ENCODE peak calls at places on chromosomes 12 and 14, in eight cellular contexts. One of them, this sample, is unnamed.

GRCh38 chr12:111222027-111222414 is 146.9 kb downstream of the PHETA1 start:
- DNase-seq in fibroblast of villous mesenchyme: no peak
- DNase-seq in cardiac muscle cell: no peak
- DNase-seq in brain microvascular endothelial cell: no peak
- DNase-seq in lung: no peak
- DNase-seq in colonic mucosa: no peak
- DNase-seq in stomach: no peak
- DNase-seq in psoas muscle: no peak
- DNase-seq in this sample: no peak

GRCh38 chr12:95218852-95219171 is 1.2 kb downstream of the VEZT start:
- DNase-seq in cardiac muscle cell: no peak
- DNase-seq in fibroblast of villous mesenchyme: peak; percentile 31
- DNase-seq in psoas muscle: no peak
- DNase-seq in brain microvascular endothelial cell: no peak
- DNase-seq in lung: no peak
- DNase-seq in stomach: no peak
- DNase-seq in colonic mucosa: peak; percentile 56
- DNase-seq in this sample: no peak

GRCh38 chr14:105067140-105067968 is 2.1 kb upstream of the GPR132 start:
- DNase-seq in fibroblast of villous mesenchyme: no peak
- DNase-seq in cardiac muscle cell: no peak
- DNase-seq in psoas muscle: no peak
- DNase-seq in brain microvascular endothelial cell: peak; percentile 43
- DNase-seq in colonic mucosa: no peak
- DNase-seq in lung: no peak
- DNase-seq in stomach: no peak
- DNase-seq in this sample: no peak

GRCh38 chr14:24705840-24706239 is 71.8 kb upstream of the GZMB start:
- DNase-seq in fibroblast of villous mesenchyme: no peak
- DNase-seq in colonic mucosa: no peak
- DNase-seq in cardiac muscle cell: no peak
- DNase-seq in stomach: no peak
- DNase-seq in psoas muscle: no peak
- DNase-seq in lung: no peak
- DNase-seq in brain microvascular endothelial cell: no peak
- DNase-seq in this sample: no peak

GRCh38 chr12:24770334-24770733 is 178.6 kb downstream of the BCAT1 start:
- DNase-seq in colonic mucosa: no peak
- DNase-seq in psoas muscle: no peak
- DNase-seq in fibroblast of villous mesenchyme: peak; percentile 75
- DNase-seq in cardiac muscle cell: peak; percentile 62
- DNase-seq in brain microvascular endothelial cell: no peak
- DNase-seq in lung: no peak
- DNase-seq in stomach: no peak
- DNase-seq in this sample: no peak

GRCh38 chr14:53338192-53338591 is 185.1 kb upstream of the DDHD1 start:
- DNase-seq in fibroblast of villous mesenchyme: peak; percentile 33
- DNase-seq in stomach: no peak
- DNase-seq in lung: no peak
- DNase-seq in cardiac muscle cell: peak; percentile 46
- DNase-seq in colonic mucosa: no peak
- DNase-seq in psoas muscle: no peak
- DNase-seq in brain microvascular endothelial cell: peak; percentile 58
- DNase-seq in this sample: no peak

GRCh38 chr12:668092-668481 is 4.8 kb upstream of the NINJ2 start:
- DNase-seq in lung: no peak
- DNase-seq in psoas muscle: no peak
- DNase-seq in colonic mucosa: no peak
- DNase-seq in brain microvascular endothelial cell: no peak
- DNase-seq in stomach: no peak
- DNase-seq in cardiac muscle cell: no peak
- DNase-seq in fibroblast of villous mesenchyme: no peak
- DNase-seq in this sample: peak; percentile 43

GRCh38 chr12:109701064-109701463 is 12.6 kb upstream of the FAM222A start:
- DNase-seq in psoas muscle: no peak
- DNase-seq in cardiac muscle cell: no peak
- DNase-seq in brain microvascular endothelial cell: no peak
- DNase-seq in colonic mucosa: no peak
- DNase-seq in fibroblast of villous mesenchyme: no peak
- DNase-seq in stomach: no peak
- DNase-seq in lung: no peak
- DNase-seq in this sample: no peak

GRCh38 chr12:62400135-62400534 is 66.5 kb upstream of the MON2 start:
- DNase-seq in stomach: no peak
- DNase-seq in psoas muscle: no peak
- DNase-seq in colonic mucosa: no peak
- DNase-seq in brain microvascular endothelial cell: no peak
- DNase-seq in fibroblast of villous mesenchyme: no peak
- DNase-seq in lung: no peak
- DNase-seq in cardiac muscle cell: no peak
- DNase-seq in this sample: no peak

GRCh38 chr14:35352274-35353233 is 52.0 kb downstream of the NFKBIA start:
- DNase-seq in stomach: no peak
- DNase-seq in psoas muscle: no peak
- DNase-seq in fibroblast of villous mesenchyme: no peak
- DNase-seq in colonic mucosa: no peak
- DNase-seq in lung: no peak
- DNase-seq in brain microvascular endothelial cell: no peak
- DNase-seq in cardiac muscle cell: no peak
- DNase-seq in this sample: peak; percentile 58

GRCh38 chr12:131536337-131536736 is 174.6 kb upstream of the SFSWAP start:
- DNase-seq in fibroblast of villous mesenchyme: no peak
- DNase-seq in brain microvascular endothelial cell: no peak
- DNase-seq in colonic mucosa: no peak
- DNase-seq in cardiac muscle cell: no peak
- DNase-seq in lung: no peak
- DNase-seq in stomach: no peak
- DNase-seq in psoas muscle: no peak
- DNase-seq in this sample: peak; percentile 19

GRCh38 chr12:62767506-62767905 is 167.4 kb downstream of the PPM1H start:
- DNase-seq in cardiac muscle cell: peak; percentile 61
- DNase-seq in brain microvascular endothelial cell: peak; percentile 28
- DNase-seq in stomach: no peak
- DNase-seq in lung: no peak
- DNase-seq in colonic mucosa: no peak
- DNase-seq in fibroblast of villous mesenchyme: no peak
- DNase-seq in psoas muscle: no peak
- DNase-seq in this sample: no peak

GRCh38 chr14:21476526-21476924 is 234 bp downstream of the RAB2B start:
- DNase-seq in psoas muscle: peak; percentile 88
- DNase-seq in cardiac muscle cell: no peak
- DNase-seq in stomach: peak; percentile 93
- DNase-seq in lung: peak; percentile 90
- DNase-seq in fibroblast of villous mesenchyme: peak; percentile 71
- DNase-seq in brain microvascular endothelial cell: no peak
- DNase-seq in colonic mucosa: peak; percentile 96
- DNase-seq in this sample: peak; percentile 91

GRCh38 chr14:91244501-91244901 is at the start of gene GPR68:
- DNase-seq in stomach: peak; percentile 57
- DNase-seq in psoas muscle: peak; percentile 53
- DNase-seq in cardiac muscle cell: peak; percentile 82
- DNase-seq in fibroblast of villous mesenchyme: peak; percentile 74
- DNase-seq in brain microvascular endothelial cell: peak; percentile 46
- DNase-seq in lung: no peak
- DNase-seq in colonic mucosa: peak; percentile 46
- DNase-seq in this sample: peak; percentile 80
- H3K4me3 ChIP-seq in stomach: peak within 1 kb of the TSS; percentile 16
- H3K4me3 ChIP-seq in psoas muscle: no peak within 1 kb of the TSS
- H3K4me3 ChIP-seq in cardiac muscle cell: no peak within 1 kb of the TSS
- H3K4me3 ChIP-seq in fibroblast of villous mesenchyme: no peak within 1 kb of the TSS
- H3K4me3 ChIP-seq in brain microvascular endothelial cell: peak within 1 kb of the TSS; percentile 20
- H3K4me3 ChIP-seq in lung: no peak within 1 kb of the TSS
- H3K4me3 ChIP-seq in colonic mucosa: no peak within 1 kb of the TSS
- H3K4me3 ChIP-seq in this sample: no peak within 1 kb of the TSS

DNA sequence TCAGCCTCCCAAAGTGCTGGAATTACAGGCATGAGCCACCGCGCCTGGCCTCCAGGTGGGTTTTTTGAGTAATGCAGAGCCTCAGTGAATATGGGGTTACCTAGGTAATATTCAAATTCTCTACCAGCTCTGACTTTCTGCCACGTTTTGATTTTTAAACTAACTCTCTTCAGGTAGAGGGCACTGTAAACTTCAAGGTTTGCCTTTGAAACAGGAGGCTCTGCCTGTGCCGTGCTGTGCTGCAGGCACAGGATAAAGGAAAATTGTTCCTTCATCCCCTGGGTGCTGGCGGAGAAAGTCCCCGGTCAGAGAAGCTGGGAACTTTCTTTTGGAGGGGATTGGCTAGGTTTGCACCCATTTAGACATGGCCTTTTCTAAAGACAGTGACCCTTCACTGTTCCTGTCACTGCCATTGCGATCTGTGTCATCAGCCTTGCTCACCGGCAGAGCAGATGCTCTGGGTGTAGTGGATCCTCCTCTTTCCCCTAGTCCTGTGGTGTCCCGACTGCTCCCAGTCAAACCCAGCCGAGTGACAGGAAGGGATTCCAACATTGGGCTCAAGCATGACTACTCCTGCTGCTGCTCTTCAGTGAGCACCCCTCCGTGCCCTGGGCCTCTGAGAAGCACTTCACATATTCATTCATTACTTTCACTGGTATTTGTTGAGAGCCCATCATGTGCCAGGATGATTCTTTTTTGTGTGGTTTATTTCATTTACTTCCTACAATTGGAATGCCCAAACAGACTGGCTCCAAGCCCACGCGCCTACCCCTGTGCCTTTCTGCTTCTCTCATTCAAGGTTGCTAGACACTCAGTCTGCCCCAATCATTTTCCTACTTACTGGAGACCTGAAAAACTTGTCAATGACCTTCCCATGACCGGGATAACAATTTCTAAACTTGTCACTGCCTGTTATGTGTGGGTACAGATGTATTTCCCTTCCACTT is 103.6 kb downstream of the TMEM30B start:
- DNase-seq in cardiac muscle cell: no peak
- DNase-seq in stomach: no peak
- DNase-seq in lung: no peak
- DNase-seq in fibroblast of villous mesenchyme: peak; percentile 33
- DNase-seq in psoas muscle: no peak
- DNase-seq in brain microvascular endothelial cell: no peak
- DNase-seq in colonic mucosa: no peak
- DNase-seq in this sample: no peak
- H3K4me3 ChIP-seq in cardiac muscle cell: no peak overlapping the region
- H3K4me3 ChIP-seq in stomach: no peak overlapping the region
- H3K4me3 ChIP-seq in lung: no peak overlapping the region
- H3K4me3 ChIP-seq in fibroblast of villous mesenchyme: no peak overlapping the region
- H3K4me3 ChIP-seq in psoas muscle: no peak overlapping the region
- H3K4me3 ChIP-seq in brain microvascular endothelial cell: no peak overlapping the region
- H3K4me3 ChIP-seq in colonic mucosa: no peak overlapping the region
- H3K4me3 ChIP-seq in this sample: no peak overlapping the region

GRCh38 chr12:121983546-121984205 is 38.0 kb upstream of the BCL7A start:
- DNase-seq in psoas muscle: no peak
- DNase-seq in colonic mucosa: no peak
- DNase-seq in cardiac muscle cell: peak; percentile 50
- DNase-seq in stomach: no peak
- DNase-seq in brain microvascular endothelial cell: no peak
- DNase-seq in fibroblast of villous mesenchyme: peak; percentile 13
- DNase-seq in lung: no peak
- DNase-seq in this sample: no peak

GRCh38 chr12:121980211-121980891 is 41.3 kb upstream of the BCL7A start:
- DNase-seq in brain microvascular endothelial cell: peak; percentile 74
- DNase-seq in colonic mucosa: no peak
- DNase-seq in stomach: no peak
- DNase-seq in psoas muscle: no peak
- DNase-seq in fibroblast of villous mesenchyme: no peak
- DNase-seq in cardiac muscle cell: peak; percentile 13
- DNase-seq in lung: no peak
- DNase-seq in this sample: no peak

GRCh38 chr12:121980892-121981272 is 40.8 kb upstream of the BCL7A start:
- DNase-seq in psoas muscle: no peak
- DNase-seq in lung: no peak
- DNase-seq in cardiac muscle cell: no peak
- DNase-seq in stomach: no peak
- DNase-seq in fibroblast of villous mesenchyme: no peak
- DNase-seq in colonic mucosa: no peak
- DNase-seq in brain microvascular endothelial cell: no peak
- DNase-seq in this sample: no peak

GRCh38 chr12:121982950-121983349 is 38.7 kb upstream of the BCL7A start:
- DNase-seq in lung: no peak
- DNase-seq in brain microvascular endothelial cell: no peak
- DNase-seq in stomach: no peak
- DNase-seq in fibroblast of villous mesenchyme: no peak
- DNase-seq in cardiac muscle cell: no peak
- DNase-seq in psoas muscle: no peak
- DNase-seq in colonic mucosa: no peak
- DNase-seq in this sample: no peak

DNA sequence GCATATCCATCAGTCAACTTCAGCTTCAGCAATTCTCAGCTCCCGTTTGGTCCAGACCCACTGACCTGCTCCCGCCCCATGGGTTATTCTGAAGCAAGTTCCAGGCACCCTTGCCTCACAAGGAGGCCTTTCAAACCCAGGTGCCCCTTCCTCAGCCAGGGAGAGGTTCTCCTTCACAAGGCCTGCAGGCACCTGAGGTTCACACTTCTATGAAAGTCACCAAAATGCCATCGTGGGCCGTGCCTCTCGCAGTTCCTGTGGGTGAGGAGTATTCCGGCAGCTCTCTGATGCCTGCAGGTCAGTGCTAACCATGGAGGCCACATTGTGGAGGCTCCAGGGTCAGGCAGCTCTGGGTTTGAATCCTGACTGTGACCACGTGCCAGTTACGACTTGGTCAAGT is 40.2 kb upstream of the BCL7A start:
- DNase-seq in lung: no peak
- DNase-seq in psoas muscle: no peak
- DNase-seq in brain microvascular endothelial cell: no peak
- DNase-seq in stomach: no peak
- DNase-seq in cardiac muscle cell: no peak
- DNase-seq in colonic mucosa: no peak
- DNase-seq in fibroblast of villous mesenchyme: no peak
- DNase-seq in this sample: no peak
- H3K4me3 ChIP-seq in lung: no peak overlapping the region
- H3K4me3 ChIP-seq in psoas muscle: no peak overlapping the region
- H3K4me3 ChIP-seq in brain microvascular endothelial cell: no peak overlapping the region
- H3K4me3 ChIP-seq in stomach: no peak overlapping the region
- H3K4me3 ChIP-seq in cardiac muscle cell: no peak overlapping the region
- H3K4me3 ChIP-seq in colonic mucosa: no peak overlapping the region
- H3K4me3 ChIP-seq in fibroblast of villous mesenchyme: no peak overlapping the region
- H3K4me3 ChIP-seq in this sample: no peak overlapping the region

DNA sequence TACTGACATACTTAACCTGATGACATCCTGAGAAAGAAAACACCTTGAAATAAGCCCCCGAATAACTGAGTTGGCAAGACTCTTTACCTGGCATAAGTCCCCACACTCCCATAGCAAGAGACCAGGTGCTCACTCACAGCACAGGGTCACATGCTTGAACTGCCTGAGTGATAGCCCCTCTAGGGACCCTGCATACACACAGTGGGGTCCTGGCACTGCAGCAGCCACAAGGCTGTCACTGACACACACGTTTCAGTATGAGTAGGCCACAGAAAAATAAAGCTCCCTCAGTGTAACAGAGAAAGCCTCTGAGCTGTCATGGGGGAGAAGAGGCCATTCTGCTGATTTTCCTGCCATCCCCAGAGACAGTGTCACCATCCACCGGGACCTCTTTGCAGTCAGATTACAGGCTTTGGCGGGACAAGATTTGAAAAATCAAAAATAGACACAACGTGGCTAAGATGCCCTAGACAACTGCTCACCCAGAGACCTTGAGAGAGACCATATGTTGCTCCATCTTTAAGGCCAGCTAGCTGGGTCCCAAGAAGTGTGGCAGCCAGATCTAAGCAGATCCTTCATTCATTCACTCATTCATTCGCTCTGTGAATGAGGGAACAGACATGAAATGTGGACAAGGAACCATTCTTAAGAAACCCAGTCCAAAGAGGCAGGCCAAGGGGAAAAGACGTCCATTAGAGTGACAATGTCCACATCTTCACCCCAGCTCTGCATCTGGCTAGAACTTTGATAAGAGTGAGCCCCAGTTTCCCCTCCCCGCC is 1.6 kb downstream of the SCARB1 start:
- DNase-seq in fibroblast of villous mesenchyme: no peak
- DNase-seq in cardiac muscle cell: no peak
- DNase-seq in lung: no peak
- DNase-seq in brain microvascular endothelial cell: no peak
- DNase-seq in colonic mucosa: no peak
- DNase-seq in stomach: no peak
- DNase-seq in psoas muscle: no peak
- DNase-seq in this sample: no peak
- H3K4me3 ChIP-seq in fibroblast of villous mesenchyme: peak overlapping the region; percentile 69
- H3K4me3 ChIP-seq in cardiac muscle cell: no peak overlapping the region
- H3K4me3 ChIP-seq in lung: no peak overlapping the region
- H3K4me3 ChIP-seq in brain microvascular endothelial cell: peak overlapping the region; percentile 73
- H3K4me3 ChIP-seq in colonic mucosa: peak overlapping the region; percentile 78
- H3K4me3 ChIP-seq in stomach: no peak overlapping the region
- H3K4me3 ChIP-seq in psoas muscle: peak overlapping the region; percentile 71
- H3K4me3 ChIP-seq in this sample: no peak overlapping the region